ENCODE peak calls at places on chromosomes 1 and 21, in ten cellular contexts. G, I, K, C, X, J, O, W, B and L are unnamed samples.

GRCh38 chr1:26956321-26956720 is 3.9 kb downstream of the KDF1 start:
- DNase-seq in G (no peak), I (no peak), K (no peak), C (no peak), X (no peak), J (no peak), O (no peak), W (no peak), B (no peak), L (no peak)

GRCh38 chr1:228472655-228473054 is 14.5 kb upstream of the RNF187 start:
- DNase-seq in G (no peak), I (no peak), K (no peak), C (no peak), X (peak; percentile 76), J (peak; percentile 23), O (peak; percentile 55), W (no peak), B (no peak), L (no peak)

GRCh38 chr1:21604208-21604957 is 64.8 kb downstream of the RAP1GAP start:
- DNase-seq in G (no peak), I (no peak), K (no peak), C (no peak), X (no peak), J (no peak), O (no peak), W (no peak), B (no peak), L (no peak)

GRCh38 chr1:19815801-19816736 is 986 bp upstream of the RNF186 start:
- DNase-seq in G (no peak), I (peak; percentile 75), K (no peak), C (no peak), X (no peak), J (no peak), O (no peak), W (no peak), B (no peak), L (peak; percentile 91)

GRCh38 chr21:45866473-45867010 is 115.0 kb upstream of the COL6A1 start:
- DNase-seq in G (no peak), I (peak; percentile 14), K (no peak), C (no peak), X (no peak), J (no peak), O (no peak), W (no peak), B (no peak), L (no peak)

GRCh38 chr1:17948594-17948993 is 159.0 kb upstream of the IGSF21 start:
- DNase-seq in G (peak; percentile 31), I (no peak), K (peak; percentile 30), C (no peak), X (no peak), J (no peak), O (no peak), W (no peak), B (no peak), L (no peak)

GRCh38 chr1:90262791-90263190 is 267.9 kb downstream of the ZNF326 start:
- DNase-seq in G (no peak), I (no peak), K (no peak), C (no peak), X (no peak), J (peak; percentile 4), O (no peak), W (no peak), B (no peak), L (no peak)

GRCh38 chr1:161085165-161085564 is 4.2 kb downstream of the NECTIN4 start:
- DNase-seq in G (no peak), I (no peak), K (no peak), C (no peak), X (peak; percentile 25), J (no peak), O (peak; percentile 61), W (no peak), B (no peak), L (no peak)

GRCh38 chr1:220528049-220528678 is at the start of gene MARK1:
- DNase-seq in G (peak; percentile 45), I (peak; percentile 38), K (peak; percentile 58), C (peak; percentile 57), X (peak; percentile 13), J (peak; percentile 27), O (peak; percentile 14), W (peak; percentile 57), B (no peak), L (peak; percentile 56)

DNA sequence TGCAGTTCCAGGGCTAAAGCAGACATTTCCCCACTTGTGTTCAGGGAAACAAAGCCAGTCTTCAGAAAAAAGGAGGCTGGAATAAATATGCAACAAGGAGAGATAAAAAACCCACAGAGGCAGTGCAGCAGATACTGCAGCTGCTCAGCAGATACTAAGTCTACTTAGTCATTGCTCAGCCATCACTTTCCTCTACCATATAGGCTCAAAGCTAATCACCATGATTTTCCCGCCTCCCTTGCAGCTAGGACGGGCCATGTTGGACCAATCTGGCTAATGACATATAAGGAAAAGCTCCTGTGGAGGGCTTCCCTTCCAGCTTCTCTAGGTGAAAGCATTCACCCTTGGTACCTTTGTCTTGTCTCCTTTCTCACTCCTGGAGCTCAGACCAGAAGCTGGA is 10.0 kb upstream of the EFHD2 start:
- DNase-seq in G (no peak), I (no peak), K (no peak), C (no peak), X (no peak), J (peak; percentile 31), O (no peak), W (no peak), B (no peak), L (no peak)
- H3K4me3 ChIP-seq in G (no peak overlapping the region), I (no peak overlapping the region), K (no peak overlapping the region), C (no peak overlapping the region), X (no peak overlapping the region), J (no peak overlapping the region), O (no peak overlapping the region), W (no peak overlapping the region), B (no peak overlapping the region), L (no peak overlapping the region)

GRCh38 chr21:16533692-16534407 is 804.1 kb downstream of the USP25 start:
- DNase-seq in G (peak; percentile 13), I (no peak), K (no peak), C (no peak), X (no peak), J (peak; percentile 31), O (no peak), W (no peak), B (no peak), L (no peak)
- H3K4me3 ChIP-seq in G (peak overlapping the region; percentile 82), I (peak overlapping the region; percentile 35), K (no peak overlapping the region), C (peak overlapping the region; percentile 25), X (peak overlapping the region; percentile 43), J (peak overlapping the region; percentile 60), O (peak overlapping the region; percentile 13), W (no peak overlapping the region), B (peak overlapping the region; percentile 53), L (peak overlapping the region; percentile 48)

DNA sequence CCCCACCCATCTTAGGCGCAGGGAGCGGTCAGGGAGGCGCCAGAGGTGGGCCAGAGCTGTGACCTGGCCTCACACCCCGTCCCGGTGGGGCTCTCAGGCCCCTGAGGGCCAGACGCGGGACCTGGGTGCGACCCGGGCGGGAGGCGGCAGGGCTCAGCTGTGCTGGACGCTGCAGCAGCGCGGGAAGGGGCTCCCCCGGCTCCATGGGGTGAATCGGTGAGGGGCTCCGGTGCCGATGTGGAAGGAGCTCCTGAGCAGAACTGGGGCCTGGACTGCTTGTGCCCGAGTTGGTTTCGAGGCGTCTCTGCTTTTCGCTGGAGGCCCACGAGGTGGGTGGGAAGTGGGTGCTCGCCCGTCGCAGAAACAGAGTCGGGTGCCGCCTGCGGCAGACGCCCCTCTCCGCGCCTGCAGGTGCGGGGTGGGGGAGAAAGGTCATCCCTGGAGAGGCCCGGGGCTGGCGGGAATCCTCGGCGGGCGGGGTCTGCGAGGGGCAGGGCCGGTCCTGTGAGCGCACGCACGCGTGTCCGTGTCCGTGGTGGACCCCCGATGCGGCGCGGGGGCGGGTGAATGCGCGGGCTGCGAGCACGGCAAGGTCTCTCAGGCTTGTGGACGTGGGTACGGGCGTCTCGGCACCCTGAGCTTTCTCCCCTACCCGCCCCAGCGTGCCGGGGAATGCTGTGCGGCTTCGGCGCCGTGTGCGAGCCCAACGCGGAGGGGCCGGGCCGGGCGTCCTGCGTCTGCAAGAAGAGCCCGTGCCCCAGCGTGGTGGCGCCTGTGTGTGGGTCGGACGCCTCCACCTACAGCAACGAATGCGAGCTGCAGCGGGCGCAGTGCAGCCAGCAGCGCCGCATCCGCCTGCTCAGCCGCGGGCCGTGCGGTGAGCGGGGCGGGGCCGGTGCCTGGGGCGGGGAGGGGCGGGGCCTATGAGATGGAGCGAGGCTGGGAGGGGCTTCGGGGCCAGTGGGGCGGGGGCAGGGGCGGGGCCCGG is 20.4 kb downstream of the AGRN start:
- DNase-seq in G (peak; percentile 90), I (peak; percentile 80), K (peak; percentile 84), C (peak; percentile 69), X (peak; percentile 84), J (peak; percentile 77), O (peak; percentile 89), W (peak; percentile 86), B (peak; percentile 74), L (peak; percentile 79)
- H3K4me3 ChIP-seq in G (peak overlapping the region; percentile 24), I (peak overlapping the region; percentile 58), K (no peak overlapping the region), C (peak overlapping the region; percentile 29), X (peak overlapping the region; percentile 55), J (no peak overlapping the region), O (peak overlapping the region; percentile 49), W (peak overlapping the region; percentile 31), B (peak overlapping the region; percentile 44), L (no peak overlapping the region)

GRCh38 chr1:40316595-40317393 is at the start of gene COL9A2:
- DNase-seq in G (peak; percentile 71), I (peak; percentile 54), K (no peak), C (no peak), X (no peak), J (no peak), O (peak; percentile 7), W (peak; percentile 57), B (no peak), L (no peak)

GRCh38 chr1:40317394-40318074 is 448 bp upstream of the COL9A2 start:
- DNase-seq in G (no peak), I (no peak), K (no peak), C (no peak), X (no peak), J (no peak), O (no peak), W (no peak), B (no peak), L (no peak)

GRCh38 chr1:40314721-40315238 is 2.3 kb downstream of the COL9A2 start:
- DNase-seq in G (no peak), I (no peak), K (no peak), C (no peak), X (peak; percentile 52), J (peak; percentile 15), O (no peak), W (no peak), B (no peak), L (no peak)

GRCh38 chr1:40315239-40315794 is 1.8 kb downstream of the COL9A2 start:
- DNase-seq in G (peak; percentile 73), I (peak; percentile 83), K (peak; percentile 86), C (peak; percentile 88), X (peak; percentile 93), J (peak; percentile 71), O (peak; percentile 90), W (peak; percentile 96), B (peak; percentile 88), L (peak; percentile 76)

DNA sequence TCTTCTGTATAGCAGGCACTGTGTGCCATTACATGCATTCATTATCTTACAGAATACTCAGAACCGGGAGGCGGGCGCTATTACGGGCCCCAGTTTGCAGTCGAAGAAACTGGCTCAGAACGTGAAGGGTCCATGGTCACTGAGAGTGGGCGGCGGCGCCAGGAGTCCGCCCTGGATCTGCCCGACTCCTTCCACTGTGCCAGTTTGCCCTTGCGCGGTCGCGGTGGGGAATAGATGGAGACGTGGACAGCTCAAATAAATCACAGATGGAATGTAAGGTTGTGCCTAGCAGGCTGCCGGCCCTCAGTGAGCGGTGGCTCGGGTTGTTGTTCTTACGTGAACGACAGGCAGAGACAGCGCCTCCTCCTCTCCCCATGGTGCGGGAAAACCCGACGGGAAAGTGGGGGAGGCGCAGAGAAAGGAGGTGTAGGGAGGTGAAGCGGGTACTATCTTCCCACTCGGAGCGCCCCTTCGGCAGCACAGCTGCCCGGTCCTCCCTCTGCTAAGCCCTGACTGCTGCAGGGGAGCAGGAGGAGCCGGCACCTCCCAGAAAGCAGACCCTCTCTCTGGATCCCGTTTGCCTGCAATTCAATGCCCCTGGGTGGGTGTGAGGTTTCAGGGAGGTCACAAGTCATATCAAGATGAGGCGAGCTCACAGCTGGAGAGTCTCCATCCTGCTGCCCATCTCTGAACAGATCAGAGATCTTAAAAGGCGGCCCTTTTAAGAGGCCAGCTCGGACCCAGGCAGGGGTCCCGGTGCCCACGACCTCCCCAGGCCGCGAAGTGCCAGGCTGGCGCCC is 1.1 kb downstream of the COL9A2 start:
- DNase-seq in G (peak; percentile 16), I (no peak), K (peak; percentile 48), C (no peak), X (peak; percentile 17), J (no peak), O (peak; percentile 9), W (peak; percentile 31), B (no peak), L (no peak)
- H3K4me3 ChIP-seq in G (peak overlapping the region; percentile 58), I (peak overlapping the region; percentile 71), K (peak overlapping the region; percentile 64), C (peak overlapping the region; percentile 44), X (peak overlapping the region; percentile 48), J (peak overlapping the region; percentile 49), O (peak overlapping the region; percentile 46), W (peak overlapping the region; percentile 44), B (peak overlapping the region; percentile 56), L (peak overlapping the region; percentile 35)